ENCODE peak calls at places on chromosomes 6 and 20, in ten cellular contexts. Z is NCI-H345; V is H9; A is stimulated activated naive B cell treated with anti-CD40 and anti-IgM and Interleukin-4, amounts not matched to agents 10 μg/mL and 1 μg/mL and 100 μg/mL, for 72 hours; H is choroid plexus epithelial cell; I is SW480; T is RWPE2; N is CD8-positive, alpha-beta T cell; G is NAMALWA; E is occipital lobe. O is an unnamed sample.
A peak's percentile ranks its signal among the peaks of the same experiment; 100 is the strongest.

GRCh38 chr6:46352541-46353267 is 138.5 kb downstream of the RCAN2 start:
- DNase-seq in I (no peak), N (no peak), T (no peak), H (peak; percentile 5), V (no peak), G (peak; percentile 4), E (no peak), Z (no peak), A (no peak), O (no peak)

GRCh38 chr20:49853640-49854039 is 41.0 kb downstream of the SLC9A8 start:
- DNase-seq in A (no peak), H (peak; percentile 89), I (peak; percentile 64), V (peak; percentile 64), G (no peak), E (no peak), T (peak; percentile 93), Z (no peak), N (no peak), O (no peak)

GRCh38 chr6:75418233-75418632 is 75.4 kb downstream of the FILIP1 start:
- DNase-seq in H (no peak), A (no peak), V (no peak), G (no peak), T (no peak), E (no peak), Z (peak; percentile 13), I (no peak), N (no peak), O (no peak)

GRCh38 chr20:57450419-57450818 is 59.2 kb downstream of the RBM38 start:
- DNase-seq in G (peak; percentile 78), H (peak; percentile 16), V (no peak), E (no peak), Z (no peak), N (no peak), A (no peak), I (no peak), T (peak; percentile 77), O (no peak)

GRCh38 chr6:75673885-75674284 is 72.2 kb downstream of the SENP6 start:
- DNase-seq in G (no peak), T (no peak), I (no peak), V (no peak), Z (no peak), N (no peak), A (no peak), H (peak; percentile 29), E (no peak), O (peak; percentile 15)

GRCh38 chr6:77231438-77232305 is 231.6 kb downstream of the HTR1B start:
- DNase-seq in T (no peak), E (no peak), N (no peak), G (no peak), A (no peak), I (no peak), Z (no peak), H (peak; percentile 21), V (no peak), O (no peak)

GRCh38 chr20:9498322-9498721 is 16.1 kb upstream of the LAMP5 start:
- DNase-seq in Z (no peak), H (no peak), V (no peak), I (no peak), N (no peak), G (no peak), T (no peak), A (no peak), E (no peak), O (no peak)

GRCh38 chr6:1385129-1386042 is 4.0 kb upstream of the FOXF2 start:
- DNase-seq in V (no peak), I (no peak), Z (no peak), N (no peak), A (no peak), T (no peak), H (no peak), G (no peak), E (no peak), O (no peak)

GRCh38 chr20:33251496-33251895 is 15.7 kb downstream of the BPIFA1 start:
- DNase-seq in A (no peak), V (no peak), I (no peak), E (no peak), G (no peak), N (no peak), H (no peak), Z (no peak), T (peak; percentile 11), O (no peak)

GRCh38 chr6:158669145-158670035 is 19.5 kb downstream of the SYTL3 start:
- DNase-seq in N (no peak), V (no peak), I (no peak), E (no peak), H (peak; percentile 41), Z (no peak), T (no peak), A (no peak), G (no peak), O (no peak)

GRCh38 chr6:111591370-111591900 is 14.2 kb downstream of the TRAF3IP2 start:
- DNase-seq in E (no peak), H (peak; percentile 98), A (no peak), N (no peak), G (no peak), Z (no peak), V (no peak), T (peak; percentile 97), I (peak; percentile 52), O (peak; percentile 88)

GRCh38 chr6:1162367-1163275 is 149.3 kb upstream of the FOXQ1 start:
- DNase-seq in G (no peak), N (no peak), A (no peak), I (no peak), Z (no peak), V (no peak), H (no peak), T (no peak), E (no peak), O (no peak)

GRCh38 chr6:142857609-142858195 is 87.3 kb downstream of the HIVEP2 start:
- DNase-seq in A (no peak), Z (no peak), E (no peak), G (peak; percentile 76), I (no peak), V (no peak), H (no peak), N (no peak), T (no peak), O (no peak)

O was measured in HepG2.